ENCODE peak calls at places on chromosomes 11 and 22, in nine cellular contexts. T, U, Q, X, F, D, O, N and P are unnamed samples.
A peak's percentile ranks its signal among the peaks of the same experiment; 100 is the strongest.

GRCh38 chr11:69049490-69049867 is 747 bp downstream of the TPCN2 start:
- DNase-seq in D (no peak), T (no peak), U (peak; percentile 27), O (no peak), Q (peak; percentile 43), F (no peak), N (peak; percentile 27), X (peak; percentile 37), P (no peak)

GRCh38 chr11:66076561-66076960 is 6.5 kb downstream of the PACS1 start:
- DNase-seq in O (no peak), Q (no peak), U (no peak), X (no peak), D (no peak), T (peak; percentile 78), N (no peak), F (peak; percentile 36), P (no peak)

GRCh38 chr22:46748948-46749681 is 11.1 kb upstream of the CERK start:
- DNase-seq in Q (peak; percentile 48), X (peak; percentile 81), O (no peak), T (peak; percentile 72), N (no peak), F (peak; percentile 45), D (no peak), U (peak; percentile 56), P (no peak)

GRCh38 chr11:45817191-45817590 is 12.2 kb downstream of the SLC35C1 start:
- DNase-seq in N (no peak), D (no peak), O (no peak), Q (peak; percentile 9), U (no peak), X (no peak), T (no peak), F (no peak), P (no peak)

GRCh38 chr22:47162865-47163264 is 400.4 kb downstream of the TBC1D22A start:
- DNase-seq in T (no peak), D (no peak), N (peak; percentile 1), X (no peak), U (no peak), F (no peak), Q (no peak), O (no peak), P (no peak)

GRCh38 chr22:31339148-31339832 is 6.9 kb downstream of the PATZ1 start:
- DNase-seq in T (no peak), F (no peak), U (no peak), N (no peak), Q (no peak), O (peak; percentile 27), X (no peak), D (peak; percentile 29), P (no peak)

GRCh38 chr11:77705877-77706579 is 68.4 kb upstream of the CLNS1A start:
- DNase-seq in F (no peak), Q (no peak), O (no peak), X (no peak), N (no peak), D (no peak), T (no peak), U (no peak), P (no peak)

GRCh38 chr11:26087095-26087935 is 244.6 kb upstream of the ANO3 start:
- DNase-seq in T (no peak), X (no peak), O (no peak), U (no peak), N (no peak), Q (peak; percentile 45), F (no peak), D (no peak), P (no peak)

GRCh38 chr11:44277097-44278090 is 32.5 kb downstream of the ALX4 start:
- DNase-seq in D (no peak), O (no peak), F (no peak), T (no peak), N (no peak), X (no peak), U (no peak), Q (no peak), P (no peak)

GRCh38 chr11:65446446-65447277 is 24.1 kb downstream of the NEAT1 start:
- DNase-seq in T (peak; percentile 59), D (no peak), O (no peak), F (peak; percentile 48), N (peak; percentile 32), X (no peak), U (no peak), Q (no peak), P (no peak)

GRCh38 chr11:118984825-118985224 is 13.1 kb upstream of the CENATAC start:
- DNase-seq in X (no peak), N (no peak), U (no peak), Q (no peak), T (no peak), O (no peak), F (no peak), D (no peak), P (no peak)

GRCh38 chr11:62186195-62186594 is 3.8 kb upstream of the SCGB1D1 start:
- DNase-seq in N (no peak), T (no peak), D (no peak), U (no peak), X (no peak), Q (no peak), O (no peak), F (no peak), P (no peak)

GRCh38 chr22:43185860-43186261 is 1.1 kb downstream of the TTLL12 start:
- DNase-seq in U (peak; percentile 6), Q (no peak), O (peak; percentile 67), N (peak; percentile 79), D (peak; percentile 25), T (peak; percentile 12), F (peak; percentile 24), X (no peak), P (no peak)

GRCh38 chr11:88454881-88455280 is 117.3 kb upstream of the CTSC start:
- DNase-seq in O (no peak), F (peak; percentile 20), N (no peak), D (no peak), X (no peak), U (no peak), Q (no peak), T (peak; percentile 15), P (no peak)

GRCh38 chr11:96045622-96046456 is 121.9 kb upstream of the MTMR2 start:
- DNase-seq in F (peak; percentile 87), O (peak; percentile 18), N (peak; percentile 62), Q (no peak), T (peak; percentile 93), D (no peak), U (no peak), X (no peak), P (peak; percentile 50)

GRCh38 chr22:35276019-35276418 is 18.7 kb downstream of the HMGXB4 start:
- DNase-seq in F (no peak), X (no peak), N (no peak), U (no peak), Q (no peak), O (no peak), D (no peak), T (no peak), P (no peak)

GRCh38 chr11:126507646-126508045 is 152.2 kb downstream of the ST3GAL4 start:
- DNase-seq in N (no peak), X (no peak), U (no peak), D (no peak), F (no peak), T (no peak), Q (no peak), O (no peak), P (no peak)

GRCh38 chr22:28769394-28770085 is 3.0 kb upstream of the CCDC117 start:
- DNase-seq in T (no peak), O (no peak), D (no peak), U (no peak), F (no peak), Q (no peak), X (no peak), N (no peak), P (no peak)

GRCh38 chr11:100681064-100681502 is 6.0 kb upstream of the ARHGAP42 start:
- DNase-seq in Q (peak; percentile 98), T (peak; percentile 52), X (peak; percentile 4), D (no peak), O (peak; percentile 80), N (peak; percentile 42), U (no peak), F (peak; percentile 65), P (no peak)

GRCh38 chr11:72263363-72263762 is 19.4 kb upstream of the PHOX2A start:
- DNase-seq in O (no peak), X (no peak), F (peak; percentile 77), D (no peak), Q (peak; percentile 63), N (no peak), T (peak; percentile 25), U (no peak), P (no peak)